ENCODE peak calls at places on chromosomes 4 and X, in seven cellular contexts. One of them, this sample, is unnamed.

GRCh38 chrX:130171446-130172126 is at the start of gene RAB33A:
- DNase-seq in H4: no peak
- DNase-seq in fibroblast of pulmonary artery: peak
- DNase-seq in RPMI8226: peak
- DNase-seq in CD4-positive, alpha-beta T cell: peak
- DNase-seq in hepatocyte: peak
- DNase-seq in activated CD4-positive, alpha-beta T cell treated with anti-CD3 and anti-CD28 coated beads, Interleukin-2, amount 10 ng/mL, durations not matched to agents 7 days and 5 days: peak
- DNase-seq in this sample: peak

GRCh38 chrX:48516987-48517386 is 4.6 kb upstream of the EBP start:
- DNase-seq in CD4-positive, alpha-beta T cell: no peak
- DNase-seq in activated CD4-positive, alpha-beta T cell treated with anti-CD3 and anti-CD28 coated beads, Interleukin-2, amount 10 ng/mL, durations not matched to agents 7 days and 5 days: no peak
- DNase-seq in RPMI8226: no peak
- DNase-seq in fibroblast of pulmonary artery: no peak
- DNase-seq in hepatocyte: no peak
- DNase-seq in H4: no peak
- DNase-seq in this sample: no peak

GRCh38 chr4:110085131-110085530 is 113.3 kb downstream of the ELOVL6 start:
- DNase-seq in H4: peak
- DNase-seq in activated CD4-positive, alpha-beta T cell treated with anti-CD3 and anti-CD28 coated beads, Interleukin-2, amount 10 ng/mL, durations not matched to agents 7 days and 5 days: no peak
- DNase-seq in CD4-positive, alpha-beta T cell: peak
- DNase-seq in fibroblast of pulmonary artery: peak
- DNase-seq in RPMI8226: peak
- DNase-seq in hepatocyte: peak
- DNase-seq in this sample: no peak

GRCh38 chr4:3671571-3672464 is 94.4 kb upstream of the ADRA2C start:
- DNase-seq in fibroblast of pulmonary artery: no peak
- DNase-seq in activated CD4-positive, alpha-beta T cell treated with anti-CD3 and anti-CD28 coated beads, Interleukin-2, amount 10 ng/mL, durations not matched to agents 7 days and 5 days: no peak
- DNase-seq in hepatocyte: no peak
- DNase-seq in RPMI8226: no peak
- DNase-seq in H4: peak
- DNase-seq in CD4-positive, alpha-beta T cell: no peak
- DNase-seq in this sample: no peak

GRCh38 chrX:53831662-53832635 is 145.4 kb upstream of the HUWE1 start:
- DNase-seq in H4: peak
- DNase-seq in activated CD4-positive, alpha-beta T cell treated with anti-CD3 and anti-CD28 coated beads, Interleukin-2, amount 10 ng/mL, durations not matched to agents 7 days and 5 days: peak
- DNase-seq in CD4-positive, alpha-beta T cell: peak
- DNase-seq in fibroblast of pulmonary artery: peak
- DNase-seq in RPMI8226: peak
- DNase-seq in hepatocyte: peak
- DNase-seq in this sample: peak

GRCh38 chrX:124421898-124422622 is 75.7 kb downstream of the SH2D1A start:
- DNase-seq in activated CD4-positive, alpha-beta T cell treated with anti-CD3 and anti-CD28 coated beads, Interleukin-2, amount 10 ng/mL, durations not matched to agents 7 days and 5 days: no peak
- DNase-seq in hepatocyte: no peak
- DNase-seq in fibroblast of pulmonary artery: no peak
- DNase-seq in CD4-positive, alpha-beta T cell: no peak
- DNase-seq in RPMI8226: no peak
- DNase-seq in H4: no peak
- DNase-seq in this sample: no peak

GRCh38 chr4:80492761-80493160 is 157.2 kb downstream of the CFAP299 start:
- DNase-seq in hepatocyte: peak
- DNase-seq in RPMI8226: no peak
- DNase-seq in H4: peak
- DNase-seq in activated CD4-positive, alpha-beta T cell treated with anti-CD3 and anti-CD28 coated beads, Interleukin-2, amount 10 ng/mL, durations not matched to agents 7 days and 5 days: peak
- DNase-seq in CD4-positive, alpha-beta T cell: peak
- DNase-seq in fibroblast of pulmonary artery: no peak
- DNase-seq in this sample: no peak

GRCh38 chrX:123976671-123977316 is 15.3 kb downstream of the STAG2 start:
- DNase-seq in hepatocyte: peak
- DNase-seq in RPMI8226: peak
- DNase-seq in H4: no peak
- DNase-seq in fibroblast of pulmonary artery: peak
- DNase-seq in activated CD4-positive, alpha-beta T cell treated with anti-CD3 and anti-CD28 coated beads, Interleukin-2, amount 10 ng/mL, durations not matched to agents 7 days and 5 days: no peak
- DNase-seq in CD4-positive, alpha-beta T cell: no peak
- DNase-seq in this sample: no peak

GRCh38 chrX:50579955-50580354 is 109.3 kb upstream of the DGKK start:
- DNase-seq in CD4-positive, alpha-beta T cell: peak
- DNase-seq in H4: peak
- DNase-seq in activated CD4-positive, alpha-beta T cell treated with anti-CD3 and anti-CD28 coated beads, Interleukin-2, amount 10 ng/mL, durations not matched to agents 7 days and 5 days: peak
- DNase-seq in RPMI8226: peak
- DNase-seq in fibroblast of pulmonary artery: peak
- DNase-seq in hepatocyte: peak
- DNase-seq in this sample: peak

GRCh38 chr4:3267576-3268394 is 18.8 kb downstream of the MSANTD1 start:
- DNase-seq in activated CD4-positive, alpha-beta T cell treated with anti-CD3 and anti-CD28 coated beads, Interleukin-2, amount 10 ng/mL, durations not matched to agents 7 days and 5 days: no peak
- DNase-seq in hepatocyte: peak
- DNase-seq in fibroblast of pulmonary artery: no peak
- DNase-seq in H4: no peak
- DNase-seq in CD4-positive, alpha-beta T cell: no peak
- DNase-seq in RPMI8226: peak
- DNase-seq in this sample: no peak

GRCh38 chr4:158624889-158625478 is 46.7 kb downstream of the C4orf46 start:
- DNase-seq in H4: peak
- DNase-seq in RPMI8226: peak
- DNase-seq in CD4-positive, alpha-beta T cell: no peak
- DNase-seq in activated CD4-positive, alpha-beta T cell treated with anti-CD3 and anti-CD28 coated beads, Interleukin-2, amount 10 ng/mL, durations not matched to agents 7 days and 5 days: peak
- DNase-seq in hepatocyte: peak
- DNase-seq in fibroblast of pulmonary artery: peak
- DNase-seq in this sample: no peak

GRCh38 chr4:66357316-66357715 is 687.0 kb upstream of the EPHA5 start:
- DNase-seq in fibroblast of pulmonary artery: peak
- DNase-seq in H4: peak
- DNase-seq in RPMI8226: no peak
- DNase-seq in CD4-positive, alpha-beta T cell: no peak
- DNase-seq in hepatocyte: no peak
- DNase-seq in activated CD4-positive, alpha-beta T cell treated with anti-CD3 and anti-CD28 coated beads, Interleukin-2, amount 10 ng/mL, durations not matched to agents 7 days and 5 days: no peak
- DNase-seq in this sample: no peak

GRCh38 chr4:125317526-125317880 is 2.7 kb downstream of the FAT4 start:
- DNase-seq in RPMI8226: no peak
- DNase-seq in fibroblast of pulmonary artery: peak
- DNase-seq in H4: peak
- DNase-seq in CD4-positive, alpha-beta T cell: no peak
- DNase-seq in hepatocyte: peak
- DNase-seq in activated CD4-positive, alpha-beta T cell treated with anti-CD3 and anti-CD28 coated beads, Interleukin-2, amount 10 ng/mL, durations not matched to agents 7 days and 5 days: no peak
- DNase-seq in this sample: peak

GRCh38 chrX:75547137-75547536 is 24.3 kb upstream of the ZDHHC15 start:
- DNase-seq in activated CD4-positive, alpha-beta T cell treated with anti-CD3 and anti-CD28 coated beads, Interleukin-2, amount 10 ng/mL, durations not matched to agents 7 days and 5 days: no peak
- DNase-seq in hepatocyte: no peak
- DNase-seq in H4: no peak
- DNase-seq in CD4-positive, alpha-beta T cell: no peak
- DNase-seq in fibroblast of pulmonary artery: no peak
- DNase-seq in RPMI8226: no peak
- DNase-seq in this sample: no peak

GRCh38 chr4:181509073-181509472 is 734.1 kb upstream of the TENM3 start:
- DNase-seq in CD4-positive, alpha-beta T cell: no peak
- DNase-seq in fibroblast of pulmonary artery: no peak
- DNase-seq in H4: no peak
- DNase-seq in RPMI8226: no peak
- DNase-seq in activated CD4-positive, alpha-beta T cell treated with anti-CD3 and anti-CD28 coated beads, Interleukin-2, amount 10 ng/mL, durations not matched to agents 7 days and 5 days: no peak
- DNase-seq in hepatocyte: no peak
- DNase-seq in this sample: no peak

GRCh38 chr4:17865866-17866363 is 55.1 kb downstream of the NCAPG start:
- DNase-seq in fibroblast of pulmonary artery: no peak
- DNase-seq in H4: no peak
- DNase-seq in hepatocyte: no peak
- DNase-seq in RPMI8226: no peak
- DNase-seq in activated CD4-positive, alpha-beta T cell treated with anti-CD3 and anti-CD28 coated beads, Interleukin-2, amount 10 ng/mL, durations not matched to agents 7 days and 5 days: no peak
- DNase-seq in CD4-positive, alpha-beta T cell: no peak
- DNase-seq in this sample: no peak

GRCh38 chrX:68498508-68499379 is at the start of gene YIPF6:
- DNase-seq in RPMI8226: peak
- DNase-seq in hepatocyte: peak
- DNase-seq in activated CD4-positive, alpha-beta T cell treated with anti-CD3 and anti-CD28 coated beads, Interleukin-2, amount 10 ng/mL, durations not matched to agents 7 days and 5 days: peak
- DNase-seq in H4: peak
- DNase-seq in CD4-positive, alpha-beta T cell: peak
- DNase-seq in fibroblast of pulmonary artery: peak
- DNase-seq in this sample: peak

GRCh38 chr4:53929955-53930798 is 134.2 kb downstream of the CHIC2 start:
- DNase-seq in fibroblast of pulmonary artery: peak
- DNase-seq in H4: peak
- DNase-seq in RPMI8226: peak
- DNase-seq in activated CD4-positive, alpha-beta T cell treated with anti-CD3 and anti-CD28 coated beads, Interleukin-2, amount 10 ng/mL, durations not matched to agents 7 days and 5 days: peak
- DNase-seq in CD4-positive, alpha-beta T cell: peak
- DNase-seq in hepatocyte: peak
- DNase-seq in this sample: peak

GRCh38 chrX:74426071-74426470 is 4.8 kb downstream of the SLC16A2 start:
- DNase-seq in CD4-positive, alpha-beta T cell: no peak
- DNase-seq in RPMI8226: no peak
- DNase-seq in hepatocyte: no peak
- DNase-seq in activated CD4-positive, alpha-beta T cell treated with anti-CD3 and anti-CD28 coated beads, Interleukin-2, amount 10 ng/mL, durations not matched to agents 7 days and 5 days: no peak
- DNase-seq in fibroblast of pulmonary artery: no peak
- DNase-seq in H4: no peak
- DNase-seq in this sample: no peak

GRCh38 chrX:43836435-43837184 is 45.6 kb downstream of the MAOB start:
- DNase-seq in H4: peak
- DNase-seq in RPMI8226: peak
- DNase-seq in fibroblast of pulmonary artery: peak
- DNase-seq in hepatocyte: peak
- DNase-seq in activated CD4-positive, alpha-beta T cell treated with anti-CD3 and anti-CD28 coated beads, Interleukin-2, amount 10 ng/mL, durations not matched to agents 7 days and 5 days: no peak
- DNase-seq in CD4-positive, alpha-beta T cell: no peak
- DNase-seq in this sample: no peak

GRCh38 chr4:82043809-82044137 is 330.0 kb downstream of the HNRNPD start:
- DNase-seq in CD4-positive, alpha-beta T cell: no peak
- DNase-seq in H4: no peak
- DNase-seq in fibroblast of pulmonary artery: no peak
- DNase-seq in hepatocyte: no peak
- DNase-seq in activated CD4-positive, alpha-beta T cell treated with anti-CD3 and anti-CD28 coated beads, Interleukin-2, amount 10 ng/mL, durations not matched to agents 7 days and 5 days: no peak
- DNase-seq in RPMI8226: no peak
- DNase-seq in this sample: no peak

GRCh38 chrX:69538321-69538876 is 34.3 kb downstream of the NALF2 start:
- DNase-seq in activated CD4-positive, alpha-beta T cell treated with anti-CD3 and anti-CD28 coated beads, Interleukin-2, amount 10 ng/mL, durations not matched to agents 7 days and 5 days: peak
- DNase-seq in fibroblast of pulmonary artery: peak
- DNase-seq in CD4-positive, alpha-beta T cell: peak
- DNase-seq in H4: no peak
- DNase-seq in hepatocyte: peak
- DNase-seq in RPMI8226: peak
- DNase-seq in this sample: peak

GRCh38 chrX:103344606-103345005 is 11.7 kb upstream of the TCEAL9 start:
- DNase-seq in H4: no peak
- DNase-seq in CD4-positive, alpha-beta T cell: no peak
- DNase-seq in RPMI8226: no peak
- DNase-seq in activated CD4-positive, alpha-beta T cell treated with anti-CD3 and anti-CD28 coated beads, Interleukin-2, amount 10 ng/mL, durations not matched to agents 7 days and 5 days: no peak
- DNase-seq in fibroblast of pulmonary artery: peak
- DNase-seq in hepatocyte: no peak
- DNase-seq in this sample: no peak

GRCh38 chr4:173466101-173466500 is 63.9 kb downstream of the HAND2 start:
- DNase-seq in fibroblast of pulmonary artery: no peak
- DNase-seq in activated CD4-positive, alpha-beta T cell treated with anti-CD3 and anti-CD28 coated beads, Interleukin-2, amount 10 ng/mL, durations not matched to agents 7 days and 5 days: no peak
- DNase-seq in hepatocyte: no peak
- DNase-seq in RPMI8226: no peak
- DNase-seq in H4: no peak
- DNase-seq in CD4-positive, alpha-beta T cell: no peak
- DNase-seq in this sample: no peak

GRCh38 chrX:22577181-22577580 is 304.5 kb downstream of the CBLL2 start:
- DNase-seq in H4: peak
- DNase-seq in fibroblast of pulmonary artery: peak
- DNase-seq in hepatocyte: peak
- DNase-seq in activated CD4-positive, alpha-beta T cell treated with anti-CD3 and anti-CD28 coated beads, Interleukin-2, amount 10 ng/mL, durations not matched to agents 7 days and 5 days: no peak
- DNase-seq in RPMI8226: no peak
- DNase-seq in CD4-positive, alpha-beta T cell: no peak
- DNase-seq in this sample: no peak

GRCh38 chrX:113629326-113629725 is 788.7 kb upstream of the AMOT start:
- DNase-seq in RPMI8226: no peak
- DNase-seq in fibroblast of pulmonary artery: no peak
- DNase-seq in hepatocyte: no peak
- DNase-seq in activated CD4-positive, alpha-beta T cell treated with anti-CD3 and anti-CD28 coated beads, Interleukin-2, amount 10 ng/mL, durations not matched to agents 7 days and 5 days: no peak
- DNase-seq in CD4-positive, alpha-beta T cell: no peak
- DNase-seq in H4: no peak
- DNase-seq in this sample: no peak

GRCh38 chr4:31692407-31692940 is 972.3 kb downstream of the PCDH7 start:
- DNase-seq in H4: no peak
- DNase-seq in activated CD4-positive, alpha-beta T cell treated with anti-CD3 and anti-CD28 coated beads, Interleukin-2, amount 10 ng/mL, durations not matched to agents 7 days and 5 days: no peak
- DNase-seq in RPMI8226: peak
- DNase-seq in fibroblast of pulmonary artery: peak
- DNase-seq in hepatocyte: no peak
- DNase-seq in CD4-positive, alpha-beta T cell: no peak
- DNase-seq in this sample: no peak

GRCh38 chrX:41824551-41824950 is 98.8 kb downstream of the CASK start:
- DNase-seq in activated CD4-positive, alpha-beta T cell treated with anti-CD3 and anti-CD28 coated beads, Interleukin-2, amount 10 ng/mL, durations not matched to agents 7 days and 5 days: no peak
- DNase-seq in H4: peak
- DNase-seq in hepatocyte: peak
- DNase-seq in fibroblast of pulmonary artery: peak
- DNase-seq in RPMI8226: no peak
- DNase-seq in CD4-positive, alpha-beta T cell: no peak
- DNase-seq in this sample: no peak

GRCh38 chr4:55340246-55340645 is 5.8 kb upstream of the SRD5A3 start:
- DNase-seq in CD4-positive, alpha-beta T cell: no peak
- DNase-seq in RPMI8226: no peak
- DNase-seq in hepatocyte: no peak
- DNase-seq in fibroblast of pulmonary artery: peak
- DNase-seq in H4: no peak
- DNase-seq in activated CD4-positive, alpha-beta T cell treated with anti-CD3 and anti-CD28 coated beads, Interleukin-2, amount 10 ng/mL, durations not matched to agents 7 days and 5 days: no peak
- DNase-seq in this sample: no peak

GRCh38 chrX:51361251-51361650 is 28.6 kb downstream of the NUDT10 start:
- DNase-seq in CD4-positive, alpha-beta T cell: no peak
- DNase-seq in activated CD4-positive, alpha-beta T cell treated with anti-CD3 and anti-CD28 coated beads, Interleukin-2, amount 10 ng/mL, durations not matched to agents 7 days and 5 days: no peak
- DNase-seq in fibroblast of pulmonary artery: no peak
- DNase-seq in H4: no peak
- DNase-seq in RPMI8226: no peak
- DNase-seq in hepatocyte: no peak
- DNase-seq in this sample: no peak

GRCh38 chr4:77586953-77587383 is 18.7 kb upstream of the CXCL13 start:
- DNase-seq in H4: no peak
- DNase-seq in hepatocyte: no peak
- DNase-seq in RPMI8226: peak
- DNase-seq in CD4-positive, alpha-beta T cell: no peak
- DNase-seq in fibroblast of pulmonary artery: peak
- DNase-seq in activated CD4-positive, alpha-beta T cell treated with anti-CD3 and anti-CD28 coated beads, Interleukin-2, amount 10 ng/mL, durations not matched to agents 7 days and 5 days: peak
- DNase-seq in this sample: no peak

GRCh38 chr4:173503330-173504180 is 26.5 kb downstream of the HAND2 start:
- DNase-seq in hepatocyte: no peak
- DNase-seq in RPMI8226: no peak
- DNase-seq in activated CD4-positive, alpha-beta T cell treated with anti-CD3 and anti-CD28 coated beads, Interleukin-2, amount 10 ng/mL, durations not matched to agents 7 days and 5 days: no peak
- DNase-seq in fibroblast of pulmonary artery: no peak
- DNase-seq in CD4-positive, alpha-beta T cell: no peak
- DNase-seq in H4: no peak
- DNase-seq in this sample: no peak

GRCh38 chr4:158826882-158827281 is 58.1 kb downstream of the FNIP2 start:
- DNase-seq in hepatocyte: peak
- DNase-seq in RPMI8226: no peak
- DNase-seq in CD4-positive, alpha-beta T cell: no peak
- DNase-seq in H4: no peak
- DNase-seq in activated CD4-positive, alpha-beta T cell treated with anti-CD3 and anti-CD28 coated beads, Interleukin-2, amount 10 ng/mL, durations not matched to agents 7 days and 5 days: no peak
- DNase-seq in fibroblast of pulmonary artery: no peak
- DNase-seq in this sample: no peak

GRCh38 chr4:128812360-128812958 is 3.0 kb downstream of the JADE1 start:
- DNase-seq in fibroblast of pulmonary artery: peak
- DNase-seq in RPMI8226: peak
- DNase-seq in CD4-positive, alpha-beta T cell: no peak
- DNase-seq in hepatocyte: peak
- DNase-seq in activated CD4-positive, alpha-beta T cell treated with anti-CD3 and anti-CD28 coated beads, Interleukin-2, amount 10 ng/mL, durations not matched to agents 7 days and 5 days: peak
- DNase-seq in H4: peak
- DNase-seq in this sample: no peak

GRCh38 chr4:72109364-72109763 is 77.6 kb downstream of the NPFFR2 start:
- DNase-seq in fibroblast of pulmonary artery: no peak
- DNase-seq in RPMI8226: no peak
- DNase-seq in H4: no peak
- DNase-seq in activated CD4-positive, alpha-beta T cell treated with anti-CD3 and anti-CD28 coated beads, Interleukin-2, amount 10 ng/mL, durations not matched to agents 7 days and 5 days: no peak
- DNase-seq in hepatocyte: no peak
- DNase-seq in CD4-positive, alpha-beta T cell: no peak
- DNase-seq in this sample: no peak

GRCh38 chrX:37976153-37976552 is 30.2 kb upstream of the SYTL5 start:
- DNase-seq in hepatocyte: no peak
- DNase-seq in CD4-positive, alpha-beta T cell: no peak
- DNase-seq in RPMI8226: no peak
- DNase-seq in activated CD4-positive, alpha-beta T cell treated with anti-CD3 and anti-CD28 coated beads, Interleukin-2, amount 10 ng/mL, durations not matched to agents 7 days and 5 days: no peak
- DNase-seq in fibroblast of pulmonary artery: no peak
- DNase-seq in H4: no peak
- DNase-seq in this sample: no peak

This sample was measured in nephron progenitor cell.